ENCODE peak calls at places on chromosomes 7 and 10, in four cellular contexts. One of them, this sample, is unnamed.
A peak's percentile ranks its signal among the peaks of the same experiment; 100 is the strongest.

GRCh38 chr7:19107392-19108147 is 9.9 kb downstream of the TWIST1 start:
- DNase-seq in neuronal stem cell: peak; percentile 51
- DNase-seq in H9: peak; percentile 59
- DNase-seq in H1: peak; percentile 69
- DNase-seq in this sample: peak; percentile 83

GRCh38 chr7:140402178-140402835 is 1.6 kb upstream of the RAB19 start:
- DNase-seq in neuronal stem cell: no peak
- DNase-seq in H9: no peak
- DNase-seq in H1: no peak
- DNase-seq in this sample: no peak

GRCh38 chr7:43104874-43105520 is 7.5 kb upstream of the HECW1 start:
- DNase-seq in H1: no peak
- DNase-seq in H9: no peak
- DNase-seq in neuronal stem cell: no peak
- DNase-seq in this sample: no peak

GRCh38 chr7:80087768-80088170 is 46.9 kb upstream of the GNAI1 start:
- DNase-seq in H9: no peak
- DNase-seq in neuronal stem cell: no peak
- DNase-seq in H1: no peak
- DNase-seq in this sample: no peak

GRCh38 chr7:98997836-98998235 is 119.5 kb downstream of the TRRAP start:
- DNase-seq in neuronal stem cell: no peak
- DNase-seq in H9: no peak
- DNase-seq in H1: no peak
- DNase-seq in this sample: no peak

GRCh38 chr7:105156731-105157130 is 142.7 kb downstream of the KMT2E start:
- DNase-seq in H9: no peak
- DNase-seq in H1: no peak
- DNase-seq in neuronal stem cell: no peak
- DNase-seq in this sample: no peak

GRCh38 chr7:26426096-26426495 is 134.4 kb downstream of the SNX10 start:
- DNase-seq in H9: no peak
- DNase-seq in neuronal stem cell: no peak
- DNase-seq in H1: no peak
- DNase-seq in this sample: no peak

GRCh38 chr10:119724630-119725549 is 960 bp upstream of the INPP5F start:
- DNase-seq in H1: peak; percentile 59
- DNase-seq in H9: no peak
- DNase-seq in neuronal stem cell: peak; percentile 51
- DNase-seq in this sample: peak; percentile 56

GRCh38 chr7:96414931-96415292 is 93.0 kb upstream of the SLC25A13 start:
- DNase-seq in H9: peak; percentile 49
- DNase-seq in neuronal stem cell: peak; percentile 57
- DNase-seq in H1: peak; percentile 60
- DNase-seq in this sample: peak; percentile 69

GRCh38 chr7:95545007-95545615 is 51.2 kb downstream of the PDK4 start:
- DNase-seq in H1: no peak
- DNase-seq in neuronal stem cell: no peak
- DNase-seq in H9: no peak
- DNase-seq in this sample: peak; percentile 67

GRCh38 chr7:121039510-121039822 is 51.0 kb downstream of the CPED1 start:
- DNase-seq in H9: no peak
- DNase-seq in neuronal stem cell: no peak
- DNase-seq in H1: no peak
- DNase-seq in this sample: no peak

GRCh38 chr10:63246361-63246760 is 113.2 kb downstream of the NRBF2 start:
- DNase-seq in H9: no peak
- DNase-seq in neuronal stem cell: no peak
- DNase-seq in H1: no peak
- DNase-seq in this sample: no peak

GRCh38 chr7:93948106-93948505 is 26.6 kb downstream of the GNG11 start:
- DNase-seq in H1: no peak
- DNase-seq in H9: no peak
- DNase-seq in neuronal stem cell: no peak
- DNase-seq in this sample: no peak

GRCh38 chr10:106925187-106925586 is 239.3 kb downstream of the SORCS1 start:
- DNase-seq in neuronal stem cell: no peak
- DNase-seq in H1: no peak
- DNase-seq in H9: no peak
- DNase-seq in this sample: no peak

GRCh38 chr10:38047666-38048065 is 37.2 kb downstream of the ZNF33A start:
- DNase-seq in H1: no peak
- DNase-seq in neuronal stem cell: no peak
- DNase-seq in H9: no peak
- DNase-seq in this sample: no peak

GRCh38 chr10:97611473-97611872 is 21.8 kb downstream of the MORN4 start:
- DNase-seq in neuronal stem cell: no peak
- DNase-seq in H9: no peak
- DNase-seq in H1: no peak
- DNase-seq in this sample: no peak

GRCh38 chr10:60817135-60817805 is 39.0 kb downstream of the CDK1 start:
- DNase-seq in neuronal stem cell: no peak
- DNase-seq in H1: no peak
- DNase-seq in H9: no peak
- DNase-seq in this sample: peak; percentile 50

GRCh38 chr7:72406820-72407403 is 5.2 kb downstream of the CALN1 start:
- DNase-seq in H9: no peak
- DNase-seq in H1: no peak
- DNase-seq in neuronal stem cell: no peak
- DNase-seq in this sample: peak; percentile 16

GRCh38 chr10:92493362-92493761 is 80.5 kb downstream of the IDE start:
- DNase-seq in H9: no peak
- DNase-seq in neuronal stem cell: no peak
- DNase-seq in H1: no peak
- DNase-seq in this sample: no peak

GRCh38 chr7:19143930-19144574 is 1.2 kb downstream of the FERD3L start:
- DNase-seq in H1: peak; percentile 69
- DNase-seq in neuronal stem cell: no peak
- DNase-seq in H9: peak; percentile 62
- DNase-seq in this sample: peak; percentile 70

GRCh38 chr10:122499491-122499941 is 38.2 kb downstream of the HTRA1 start:
- DNase-seq in H9: no peak
- DNase-seq in neuronal stem cell: no peak
- DNase-seq in H1: no peak
- DNase-seq in this sample: no peak

GRCh38 chr10:77041636-77042258 is 595.9 kb downstream of the KCNMA1 start:
- DNase-seq in H9: no peak
- DNase-seq in H1: peak; percentile 35
- DNase-seq in neuronal stem cell: no peak
- DNase-seq in this sample: peak; percentile 40

GRCh38 chr7:29140873-29141468 is 5.4 kb downstream of the CPVL start:
- DNase-seq in H1: no peak
- DNase-seq in H9: no peak
- DNase-seq in neuronal stem cell: no peak
- DNase-seq in this sample: no peak

GRCh38 chr7:29141981-29142380 is 4.4 kb downstream of the CPVL start:
- DNase-seq in neuronal stem cell: no peak
- DNase-seq in H9: no peak
- DNase-seq in H1: no peak
- DNase-seq in this sample: no peak

GRCh38 chr7:29138588-29138987 is 7.7 kb downstream of the CPVL start:
- DNase-seq in H9: no peak
- DNase-seq in H1: no peak
- DNase-seq in neuronal stem cell: no peak
- DNase-seq in this sample: no peak

GRCh38 chr7:29139796-29140195 is 6.5 kb downstream of the CPVL start:
- DNase-seq in H9: no peak
- DNase-seq in neuronal stem cell: no peak
- DNase-seq in H1: no peak
- DNase-seq in this sample: no peak

DNA sequence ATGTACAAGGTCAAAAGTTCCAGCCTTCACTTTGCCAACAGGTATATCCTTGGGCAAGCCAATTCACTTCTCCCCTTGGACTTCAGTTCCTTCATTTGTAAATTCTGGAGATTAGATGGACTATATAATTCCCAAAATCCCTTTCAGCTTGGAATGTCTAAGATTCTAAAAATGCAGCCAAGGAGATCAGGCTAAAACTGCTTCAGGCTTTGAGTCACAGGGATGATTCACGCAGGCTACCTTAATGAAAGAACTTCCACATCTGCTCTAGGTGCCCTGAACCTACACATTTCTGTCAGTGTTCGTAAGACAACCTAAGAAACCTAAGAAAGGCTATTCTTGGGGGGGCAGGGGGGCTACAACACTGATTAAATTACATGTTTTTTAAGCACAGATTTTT is 7.1 kb downstream of the CPVL start:
- DNase-seq in neuronal stem cell: no peak
- DNase-seq in H9: no peak
- DNase-seq in H1: no peak
- DNase-seq in this sample: peak; percentile 40
- H3K27ac ChIP-seq in neuronal stem cell: no peak overlapping the region
- H3K27ac ChIP-seq in H9: no peak overlapping the region
- H3K27ac ChIP-seq in H1: no peak overlapping the region
- H3K27ac ChIP-seq in this sample: no peak overlapping the region

DNA sequence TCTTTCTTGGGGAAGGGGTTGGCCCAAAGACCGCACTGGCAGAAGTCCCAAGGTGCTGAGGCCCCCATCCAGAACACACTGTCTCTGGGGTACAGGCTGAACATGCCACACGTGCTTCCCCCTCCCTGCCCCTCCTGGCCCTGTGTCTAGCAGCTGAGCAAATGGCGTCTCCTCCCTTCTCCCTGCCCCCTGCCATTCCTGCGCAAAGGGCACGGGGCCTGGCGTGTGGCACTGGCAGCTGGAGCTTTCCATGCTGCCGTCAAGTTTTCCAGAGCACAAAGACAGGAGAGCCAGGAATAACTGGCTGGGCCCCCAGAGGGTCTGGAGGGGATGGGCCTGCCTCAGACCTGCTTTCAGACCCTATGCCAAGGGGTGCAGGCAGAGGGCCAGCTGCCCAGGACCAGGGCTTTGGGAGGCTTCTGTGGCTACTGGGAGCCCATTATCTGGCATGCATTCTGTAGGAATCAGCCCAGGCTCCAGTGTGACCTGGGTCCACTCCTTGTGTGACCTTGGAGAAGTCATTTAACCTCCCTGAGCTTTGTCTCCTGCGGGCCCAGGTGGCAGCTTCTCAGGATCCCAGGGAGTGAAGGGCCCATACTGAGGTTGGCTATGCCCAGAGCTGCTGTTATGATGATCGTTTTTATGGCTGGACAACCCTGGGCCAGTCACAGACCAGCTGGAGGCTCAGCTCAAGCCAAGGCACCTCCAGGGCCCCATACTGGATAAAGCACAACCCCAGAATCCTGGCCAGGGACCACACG is 710 bp upstream of the LDB3 start:
- DNase-seq in H9: no peak
- DNase-seq in H1: no peak
- DNase-seq in neuronal stem cell: no peak
- DNase-seq in this sample: no peak
- H2AK5ac ChIP-seq in H9: no peak overlapping the region
- H2AK5ac ChIP-seq in H1: no peak overlapping the region
- H2AK5ac ChIP-seq in neuronal stem cell: peak overlapping the region; percentile 91
- H2AK5ac ChIP-seq in this sample: no peak overlapping the region

GRCh38 chr10:125161570-125162139 is 1.3 kb upstream of the CTBP2 start:
- DNase-seq in H9: no peak
- DNase-seq in H1: no peak
- DNase-seq in neuronal stem cell: no peak
- DNase-seq in this sample: no peak

GRCh38 chr10:125163803-125164202 is 3.4 kb upstream of the CTBP2 start:
- DNase-seq in H1: no peak
- DNase-seq in neuronal stem cell: no peak
- DNase-seq in H9: no peak
- DNase-seq in this sample: no peak

GRCh38 chr10:125164421-125164820 is 4.1 kb upstream of the CTBP2 start:
- DNase-seq in H9: no peak
- DNase-seq in neuronal stem cell: no peak
- DNase-seq in H1: no peak
- DNase-seq in this sample: no peak

GRCh38 chr10:125160856-125161569 is 650 bp upstream of the CTBP2 start:
- DNase-seq in H1: peak; percentile 86
- DNase-seq in neuronal stem cell: peak; percentile 90
- DNase-seq in H9: peak; percentile 90
- DNase-seq in this sample: peak; percentile 97

DNA sequence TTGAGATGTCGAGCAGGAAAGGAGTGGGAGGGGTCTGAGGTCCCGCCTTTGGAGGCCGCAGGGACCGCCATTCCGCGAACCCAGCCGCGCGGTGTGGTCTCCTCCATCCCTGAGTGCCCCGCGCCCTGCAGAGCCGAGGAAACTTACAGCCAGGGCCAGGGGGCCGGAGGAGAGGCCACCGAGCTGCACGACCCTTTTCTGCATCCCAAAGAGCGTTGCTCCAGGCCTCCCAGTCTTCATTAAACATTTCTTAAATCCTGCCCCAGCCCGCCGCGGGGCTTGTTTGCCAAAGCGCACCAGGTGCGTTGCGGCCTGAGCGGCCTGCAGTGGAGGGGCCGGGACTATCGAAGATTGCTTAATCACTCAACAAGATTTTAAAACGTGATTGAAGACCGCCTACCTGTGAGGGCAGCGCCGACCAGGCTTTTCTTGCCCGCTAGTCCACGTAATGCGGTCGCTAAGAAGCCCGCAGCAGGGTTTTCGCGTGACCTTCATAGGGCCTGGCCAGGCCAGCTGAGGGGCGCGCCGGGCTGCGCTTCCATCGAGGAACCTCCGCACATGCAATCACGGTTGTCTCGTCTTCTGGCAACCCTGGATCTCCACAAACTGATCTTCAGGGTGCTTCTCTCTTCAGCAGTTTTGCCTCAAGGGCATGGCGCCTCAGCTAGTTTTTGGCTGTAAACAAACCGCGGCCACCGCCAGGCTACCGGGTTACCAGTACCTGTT is 2.0 kb upstream of the CTBP2 start:
- DNase-seq in H1: peak; percentile 70
- DNase-seq in neuronal stem cell: no peak
- DNase-seq in H9: peak; percentile 55
- DNase-seq in this sample: peak; percentile 70
- H3K18ac ChIP-seq in H1: peak overlapping the region; percentile 99
- H3K18ac ChIP-seq in neuronal stem cell: peak overlapping the region; percentile 98
- H3K18ac ChIP-seq in H9: peak overlapping the region; percentile 59
- H3K18ac ChIP-seq in this sample: peak overlapping the region; percentile 95

GRCh38 chr10:4191894-4192293 is 406.9 kb upstream of the KLF6 start:
- DNase-seq in H9: no peak
- DNase-seq in H1: no peak
- DNase-seq in neuronal stem cell: no peak
- DNase-seq in this sample: no peak

GRCh38 chr10:4191354-4191753 is 406.3 kb upstream of the KLF6 start:
- DNase-seq in H1: no peak
- DNase-seq in H9: no peak
- DNase-seq in neuronal stem cell: no peak
- DNase-seq in this sample: no peak

GRCh38 chr10:4195214-4195613 is 410.2 kb upstream of the KLF6 start:
- DNase-seq in H9: no peak
- DNase-seq in neuronal stem cell: no peak
- DNase-seq in H1: no peak
- DNase-seq in this sample: no peak

GRCh38 chr10:4196948-4197390 is 412.0 kb upstream of the KLF6 start:
- DNase-seq in H1: no peak
- DNase-seq in neuronal stem cell: no peak
- DNase-seq in H9: no peak
- DNase-seq in this sample: no peak

DNA sequence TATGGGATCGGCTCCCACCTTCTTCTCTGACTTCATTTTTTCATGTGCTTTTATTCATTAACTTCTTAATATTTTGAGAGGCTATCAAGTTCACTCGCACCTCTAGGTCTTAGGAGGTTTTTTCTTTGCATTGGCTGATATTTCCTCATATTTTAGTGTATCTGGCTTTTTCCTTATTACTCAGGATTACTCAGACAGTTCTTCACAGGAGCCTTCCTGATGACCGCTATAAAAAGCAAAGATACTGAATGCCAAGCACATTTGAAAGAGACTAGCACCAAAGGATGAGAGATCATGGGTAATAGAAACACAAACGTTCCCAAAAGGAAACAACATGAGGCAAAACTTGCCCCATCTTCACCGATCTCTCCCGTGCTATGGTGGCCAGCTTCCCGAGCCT is 409.2 kb upstream of the KLF6 start:
- DNase-seq in H9: no peak
- DNase-seq in neuronal stem cell: no peak
- DNase-seq in H1: no peak
- DNase-seq in this sample: no peak
- H3K27ac ChIP-seq in H9: no peak overlapping the region
- H3K27ac ChIP-seq in neuronal stem cell: no peak overlapping the region
- H3K27ac ChIP-seq in H1: no peak overlapping the region
- H3K27ac ChIP-seq in this sample: no peak overlapping the region

This sample was measured in mesendoderm.